ENCODE peak calls at places on chromosome 11, in nine cellular contexts. One of them, this sample, is unnamed.

GRCh38 chr11:60711316-60711715 is 11.9 kb downstream of the MS4A8 start:
- DNase-seq in substantia nigra: no peak
- DNase-seq in heart right ventricle: no peak
- DNase-seq in A673: no peak
- DNase-seq in T47D: no peak
- DNase-seq in stimulated activated naive B cell treated with anti-CD40 and anti-IgM and Interleukin-4, amounts not matched to agents 10 μg/mL and 1 μg/mL and 100 μg/mL, for 72 hours: no peak
- DNase-seq in NCI-H1092 treated with DMSO at 0.1 percent for 48 hours: no peak
- DNase-seq in OCI-LY7: no peak
- DNase-seq in NCI-H2227 treated with DMSO at 0.1 percent for 48 hours: no peak
- DNase-seq in this sample: no peak

GRCh38 chr11:72075756-72076155 is 4.6 kb downstream of the NUMA1 start:
- DNase-seq in T47D: no peak
- DNase-seq in stimulated activated naive B cell treated with anti-CD40 and anti-IgM and Interleukin-4, amounts not matched to agents 10 μg/mL and 1 μg/mL and 100 μg/mL, for 72 hours: no peak
- DNase-seq in NCI-H1092 treated with DMSO at 0.1 percent for 48 hours: no peak
- DNase-seq in NCI-H2227 treated with DMSO at 0.1 percent for 48 hours: no peak
- DNase-seq in substantia nigra: no peak
- DNase-seq in OCI-LY7: no peak
- DNase-seq in heart right ventricle: no peak
- DNase-seq in A673: no peak
- DNase-seq in this sample: no peak

GRCh38 chr11:65423516-65424199 is 1.1 kb downstream of the NEAT1 start:
- DNase-seq in OCI-LY7: peak; percentile 45
- DNase-seq in NCI-H1092 treated with DMSO at 0.1 percent for 48 hours: no peak
- DNase-seq in NCI-H2227 treated with DMSO at 0.1 percent for 48 hours: no peak
- DNase-seq in A673: no peak
- DNase-seq in substantia nigra: no peak
- DNase-seq in heart right ventricle: peak; percentile 24
- DNase-seq in T47D: no peak
- DNase-seq in stimulated activated naive B cell treated with anti-CD40 and anti-IgM and Interleukin-4, amounts not matched to agents 10 μg/mL and 1 μg/mL and 100 μg/mL, for 72 hours: no peak
- DNase-seq in this sample: peak; percentile 21

GRCh38 chr11:78783301-78783700 is 208.6 kb upstream of the NARS2 start:
- DNase-seq in T47D: no peak
- DNase-seq in stimulated activated naive B cell treated with anti-CD40 and anti-IgM and Interleukin-4, amounts not matched to agents 10 μg/mL and 1 μg/mL and 100 μg/mL, for 72 hours: no peak
- DNase-seq in OCI-LY7: no peak
- DNase-seq in A673: no peak
- DNase-seq in NCI-H2227 treated with DMSO at 0.1 percent for 48 hours: no peak
- DNase-seq in NCI-H1092 treated with DMSO at 0.1 percent for 48 hours: no peak
- DNase-seq in substantia nigra: no peak
- DNase-seq in heart right ventricle: no peak
- DNase-seq in this sample: peak; percentile 20

GRCh38 chr11:2473361-2474058 is 28.7 kb downstream of the KCNQ1 start:
- DNase-seq in stimulated activated naive B cell treated with anti-CD40 and anti-IgM and Interleukin-4, amounts not matched to agents 10 μg/mL and 1 μg/mL and 100 μg/mL, for 72 hours: no peak
- DNase-seq in T47D: no peak
- DNase-seq in heart right ventricle: no peak
- DNase-seq in NCI-H2227 treated with DMSO at 0.1 percent for 48 hours: no peak
- DNase-seq in A673: no peak
- DNase-seq in OCI-LY7: no peak
- DNase-seq in NCI-H1092 treated with DMSO at 0.1 percent for 48 hours: no peak
- DNase-seq in substantia nigra: no peak
- DNase-seq in this sample: no peak

GRCh38 chr11:124674168-124674517 is 439 bp downstream of the SPA17 start:
- DNase-seq in T47D: no peak
- DNase-seq in A673: no peak
- DNase-seq in NCI-H1092 treated with DMSO at 0.1 percent for 48 hours: no peak
- DNase-seq in heart right ventricle: no peak
- DNase-seq in NCI-H2227 treated with DMSO at 0.1 percent for 48 hours: no peak
- DNase-seq in substantia nigra: no peak
- DNase-seq in stimulated activated naive B cell treated with anti-CD40 and anti-IgM and Interleukin-4, amounts not matched to agents 10 μg/mL and 1 μg/mL and 100 μg/mL, for 72 hours: no peak
- DNase-seq in OCI-LY7: no peak
- DNase-seq in this sample: no peak

GRCh38 chr11:11981840-11982239 is 26.6 kb downstream of the DKK3 start:
- DNase-seq in A673: no peak
- DNase-seq in NCI-H2227 treated with DMSO at 0.1 percent for 48 hours: no peak
- DNase-seq in stimulated activated naive B cell treated with anti-CD40 and anti-IgM and Interleukin-4, amounts not matched to agents 10 μg/mL and 1 μg/mL and 100 μg/mL, for 72 hours: no peak
- DNase-seq in heart right ventricle: no peak
- DNase-seq in OCI-LY7: no peak
- DNase-seq in T47D: no peak
- DNase-seq in substantia nigra: no peak
- DNase-seq in NCI-H1092 treated with DMSO at 0.1 percent for 48 hours: no peak
- DNase-seq in this sample: no peak

GRCh38 chr11:126918556-126918955 is 82.0 kb downstream of the KIRREL3 start:
- DNase-seq in NCI-H1092 treated with DMSO at 0.1 percent for 48 hours: no peak
- DNase-seq in OCI-LY7: no peak
- DNase-seq in T47D: no peak
- DNase-seq in stimulated activated naive B cell treated with anti-CD40 and anti-IgM and Interleukin-4, amounts not matched to agents 10 μg/mL and 1 μg/mL and 100 μg/mL, for 72 hours: no peak
- DNase-seq in heart right ventricle: no peak
- DNase-seq in NCI-H2227 treated with DMSO at 0.1 percent for 48 hours: no peak
- DNase-seq in substantia nigra: no peak
- DNase-seq in A673: no peak
- DNase-seq in this sample: no peak

GRCh38 chr11:64865286-64866172 is 12.9 kb downstream of the EHD1 start:
- DNase-seq in NCI-H1092 treated with DMSO at 0.1 percent for 48 hours: no peak
- DNase-seq in A673: no peak
- DNase-seq in stimulated activated naive B cell treated with anti-CD40 and anti-IgM and Interleukin-4, amounts not matched to agents 10 μg/mL and 1 μg/mL and 100 μg/mL, for 72 hours: peak; percentile 63
- DNase-seq in T47D: no peak
- DNase-seq in substantia nigra: no peak
- DNase-seq in OCI-LY7: peak; percentile 80
- DNase-seq in heart right ventricle: no peak
- DNase-seq in NCI-H2227 treated with DMSO at 0.1 percent for 48 hours: no peak
- DNase-seq in this sample: no peak

GRCh38 chr11:45677811-45678515 is 12.5 kb upstream of the CHST1 start:
- DNase-seq in NCI-H2227 treated with DMSO at 0.1 percent for 48 hours: no peak
- DNase-seq in substantia nigra: no peak
- DNase-seq in OCI-LY7: no peak
- DNase-seq in NCI-H1092 treated with DMSO at 0.1 percent for 48 hours: no peak
- DNase-seq in heart right ventricle: no peak
- DNase-seq in A673: no peak
- DNase-seq in T47D: no peak
- DNase-seq in stimulated activated naive B cell treated with anti-CD40 and anti-IgM and Interleukin-4, amounts not matched to agents 10 μg/mL and 1 μg/mL and 100 μg/mL, for 72 hours: no peak
- DNase-seq in this sample: no peak

GRCh38 chr11:119421941-119422504 is 949 bp downstream of the THY1 start:
- DNase-seq in T47D: no peak
- DNase-seq in heart right ventricle: no peak
- DNase-seq in NCI-H1092 treated with DMSO at 0.1 percent for 48 hours: peak; percentile 31
- DNase-seq in stimulated activated naive B cell treated with anti-CD40 and anti-IgM and Interleukin-4, amounts not matched to agents 10 μg/mL and 1 μg/mL and 100 μg/mL, for 72 hours: no peak
- DNase-seq in OCI-LY7: no peak
- DNase-seq in A673: peak; percentile 52
- DNase-seq in NCI-H2227 treated with DMSO at 0.1 percent for 48 hours: peak; percentile 8
- DNase-seq in substantia nigra: no peak
- DNase-seq in this sample: no peak

GRCh38 chr11:129722529-129722928 is 93.1 kb upstream of the TMEM45B start:
- DNase-seq in substantia nigra: no peak
- DNase-seq in stimulated activated naive B cell treated with anti-CD40 and anti-IgM and Interleukin-4, amounts not matched to agents 10 μg/mL and 1 μg/mL and 100 μg/mL, for 72 hours: no peak
- DNase-seq in T47D: no peak
- DNase-seq in OCI-LY7: no peak
- DNase-seq in A673: no peak
- DNase-seq in NCI-H2227 treated with DMSO at 0.1 percent for 48 hours: no peak
- DNase-seq in heart right ventricle: no peak
- DNase-seq in NCI-H1092 treated with DMSO at 0.1 percent for 48 hours: no peak
- DNase-seq in this sample: no peak

GRCh38 chr11:130668751-130669150 is 220.3 kb downstream of the ADAMTS15 start:
- DNase-seq in NCI-H1092 treated with DMSO at 0.1 percent for 48 hours: no peak
- DNase-seq in NCI-H2227 treated with DMSO at 0.1 percent for 48 hours: no peak
- DNase-seq in T47D: no peak
- DNase-seq in heart right ventricle: no peak
- DNase-seq in stimulated activated naive B cell treated with anti-CD40 and anti-IgM and Interleukin-4, amounts not matched to agents 10 μg/mL and 1 μg/mL and 100 μg/mL, for 72 hours: no peak
- DNase-seq in substantia nigra: no peak
- DNase-seq in OCI-LY7: no peak
- DNase-seq in A673: peak; percentile 15
- DNase-seq in this sample: no peak

GRCh38 chr11:27391336-27392015 is 28.5 kb upstream of the CCDC34 start:
- DNase-seq in A673: no peak
- DNase-seq in stimulated activated naive B cell treated with anti-CD40 and anti-IgM and Interleukin-4, amounts not matched to agents 10 μg/mL and 1 μg/mL and 100 μg/mL, for 72 hours: no peak
- DNase-seq in NCI-H1092 treated with DMSO at 0.1 percent for 48 hours: no peak
- DNase-seq in T47D: no peak
- DNase-seq in NCI-H2227 treated with DMSO at 0.1 percent for 48 hours: no peak
- DNase-seq in OCI-LY7: no peak
- DNase-seq in substantia nigra: no peak
- DNase-seq in heart right ventricle: no peak
- DNase-seq in this sample: no peak

GRCh38 chr11:72634016-72634415 is 40.2 kb downstream of the PDE2A start:
- DNase-seq in heart right ventricle: no peak
- DNase-seq in stimulated activated naive B cell treated with anti-CD40 and anti-IgM and Interleukin-4, amounts not matched to agents 10 μg/mL and 1 μg/mL and 100 μg/mL, for 72 hours: no peak
- DNase-seq in OCI-LY7: no peak
- DNase-seq in A673: no peak
- DNase-seq in substantia nigra: no peak
- DNase-seq in T47D: no peak
- DNase-seq in NCI-H2227 treated with DMSO at 0.1 percent for 48 hours: no peak
- DNase-seq in NCI-H1092 treated with DMSO at 0.1 percent for 48 hours: no peak
- DNase-seq in this sample: no peak

GRCh38 chr11:67238894-67239794 is 27.1 kb upstream of the GRK2 start:
- DNase-seq in A673: no peak
- DNase-seq in OCI-LY7: no peak
- DNase-seq in substantia nigra: no peak
- DNase-seq in NCI-H1092 treated with DMSO at 0.1 percent for 48 hours: no peak
- DNase-seq in T47D: no peak
- DNase-seq in stimulated activated naive B cell treated with anti-CD40 and anti-IgM and Interleukin-4, amounts not matched to agents 10 μg/mL and 1 μg/mL and 100 μg/mL, for 72 hours: no peak
- DNase-seq in NCI-H2227 treated with DMSO at 0.1 percent for 48 hours: no peak
- DNase-seq in heart right ventricle: no peak
- DNase-seq in this sample: no peak

GRCh38 chr11:125494987-125495725 is 909 bp downstream of the FEZ1 start:
- DNase-seq in stimulated activated naive B cell treated with anti-CD40 and anti-IgM and Interleukin-4, amounts not matched to agents 10 μg/mL and 1 μg/mL and 100 μg/mL, for 72 hours: no peak
- DNase-seq in T47D: no peak
- DNase-seq in A673: no peak
- DNase-seq in OCI-LY7: no peak
- DNase-seq in substantia nigra: peak; percentile 27
- DNase-seq in NCI-H1092 treated with DMSO at 0.1 percent for 48 hours: no peak
- DNase-seq in NCI-H2227 treated with DMSO at 0.1 percent for 48 hours: no peak
- DNase-seq in heart right ventricle: peak; percentile 12
- DNase-seq in this sample: no peak

GRCh38 chr11:10648896-10649295 is 44.7 kb downstream of the IRAG1 start:
- DNase-seq in substantia nigra: no peak
- DNase-seq in stimulated activated naive B cell treated with anti-CD40 and anti-IgM and Interleukin-4, amounts not matched to agents 10 μg/mL and 1 μg/mL and 100 μg/mL, for 72 hours: no peak
- DNase-seq in NCI-H2227 treated with DMSO at 0.1 percent for 48 hours: no peak
- DNase-seq in A673: no peak
- DNase-seq in OCI-LY7: no peak
- DNase-seq in NCI-H1092 treated with DMSO at 0.1 percent for 48 hours: no peak
- DNase-seq in heart right ventricle: no peak
- DNase-seq in T47D: no peak
- DNase-seq in this sample: no peak

GRCh38 chr11:119680899-119681370 is 48.1 kb downstream of the NECTIN1 start:
- DNase-seq in stimulated activated naive B cell treated with anti-CD40 and anti-IgM and Interleukin-4, amounts not matched to agents 10 μg/mL and 1 μg/mL and 100 μg/mL, for 72 hours: no peak
- DNase-seq in NCI-H1092 treated with DMSO at 0.1 percent for 48 hours: no peak
- DNase-seq in heart right ventricle: peak; percentile 68
- DNase-seq in T47D: no peak
- DNase-seq in A673: no peak
- DNase-seq in substantia nigra: no peak
- DNase-seq in NCI-H2227 treated with DMSO at 0.1 percent for 48 hours: no peak
- DNase-seq in OCI-LY7: no peak
- DNase-seq in this sample: no peak

GRCh38 chr11:67303989-67304411 is 670 bp downstream of the SSH3 start:
- DNase-seq in OCI-LY7: no peak
- DNase-seq in A673: no peak
- DNase-seq in T47D: no peak
- DNase-seq in stimulated activated naive B cell treated with anti-CD40 and anti-IgM and Interleukin-4, amounts not matched to agents 10 μg/mL and 1 μg/mL and 100 μg/mL, for 72 hours: no peak
- DNase-seq in NCI-H1092 treated with DMSO at 0.1 percent for 48 hours: no peak
- DNase-seq in NCI-H2227 treated with DMSO at 0.1 percent for 48 hours: no peak
- DNase-seq in substantia nigra: no peak
- DNase-seq in heart right ventricle: no peak
- DNase-seq in this sample: peak; percentile 5

GRCh38 chr11:65588199-65589054 is 7.2 kb downstream of the KCNK7 start:
- DNase-seq in stimulated activated naive B cell treated with anti-CD40 and anti-IgM and Interleukin-4, amounts not matched to agents 10 μg/mL and 1 μg/mL and 100 μg/mL, for 72 hours: peak; percentile 92
- DNase-seq in heart right ventricle: peak; percentile 63
- DNase-seq in NCI-H1092 treated with DMSO at 0.1 percent for 48 hours: peak; percentile 21
- DNase-seq in T47D: peak; percentile 86
- DNase-seq in substantia nigra: no peak
- DNase-seq in A673: peak; percentile 74
- DNase-seq in OCI-LY7: peak; percentile 84
- DNase-seq in NCI-H2227 treated with DMSO at 0.1 percent for 48 hours: no peak
- DNase-seq in this sample: no peak

GRCh38 chr11:95337175-95337957 is 106.4 kb upstream of the SESN3 start:
- DNase-seq in NCI-H1092 treated with DMSO at 0.1 percent for 48 hours: peak; percentile 81
- DNase-seq in A673: peak; percentile 75
- DNase-seq in T47D: no peak
- DNase-seq in OCI-LY7: no peak
- DNase-seq in substantia nigra: peak; percentile 68
- DNase-seq in heart right ventricle: peak; percentile 81
- DNase-seq in NCI-H2227 treated with DMSO at 0.1 percent for 48 hours: peak; percentile 8
- DNase-seq in stimulated activated naive B cell treated with anti-CD40 and anti-IgM and Interleukin-4, amounts not matched to agents 10 μg/mL and 1 μg/mL and 100 μg/mL, for 72 hours: peak; percentile 54
- DNase-seq in this sample: no peak

GRCh38 chr11:17531071-17531817 is 13.0 kb downstream of the USH1C start:
- DNase-seq in NCI-H1092 treated with DMSO at 0.1 percent for 48 hours: peak; percentile 76
- DNase-seq in stimulated activated naive B cell treated with anti-CD40 and anti-IgM and Interleukin-4, amounts not matched to agents 10 μg/mL and 1 μg/mL and 100 μg/mL, for 72 hours: no peak
- DNase-seq in heart right ventricle: no peak
- DNase-seq in A673: no peak
- DNase-seq in OCI-LY7: no peak
- DNase-seq in substantia nigra: no peak
- DNase-seq in T47D: no peak
- DNase-seq in NCI-H2227 treated with DMSO at 0.1 percent for 48 hours: no peak
- DNase-seq in this sample: no peak

GRCh38 chr11:79078999-79079398 is 361.8 kb downstream of the TENM4 start:
- DNase-seq in A673: no peak
- DNase-seq in stimulated activated naive B cell treated with anti-CD40 and anti-IgM and Interleukin-4, amounts not matched to agents 10 μg/mL and 1 μg/mL and 100 μg/mL, for 72 hours: no peak
- DNase-seq in T47D: no peak
- DNase-seq in heart right ventricle: no peak
- DNase-seq in NCI-H1092 treated with DMSO at 0.1 percent for 48 hours: peak; percentile 82
- DNase-seq in NCI-H2227 treated with DMSO at 0.1 percent for 48 hours: no peak
- DNase-seq in substantia nigra: no peak
- DNase-seq in OCI-LY7: no peak
- DNase-seq in this sample: no peak

GRCh38 chr11:5042091-5042490 is 4.2 kb upstream of the OR52J3 start:
- DNase-seq in T47D: no peak
- DNase-seq in A673: no peak
- DNase-seq in substantia nigra: no peak
- DNase-seq in OCI-LY7: no peak
- DNase-seq in heart right ventricle: no peak
- DNase-seq in NCI-H1092 treated with DMSO at 0.1 percent for 48 hours: no peak
- DNase-seq in stimulated activated naive B cell treated with anti-CD40 and anti-IgM and Interleukin-4, amounts not matched to agents 10 μg/mL and 1 μg/mL and 100 μg/mL, for 72 hours: no peak
- DNase-seq in NCI-H2227 treated with DMSO at 0.1 percent for 48 hours: no peak
- DNase-seq in this sample: no peak

This sample was measured in RCC 7860.